ENCODE peak calls at places on chromosomes 7 and 10, in four cellular contexts. S is NCI-H2171, L is amniotic stem cell, B is endothelial cell. W is an unnamed sample.

GRCh38 chr7:112072541-112073245 is 133.5 kb downstream of the DOCK4 start:
- DNase-seq in S (no peak), B (no peak), L (no peak), W (no peak)

GRCh38 chr7:129394982-129395906 is 39.0 kb upstream of the STRIP2 start:
- DNase-seq in S (no peak), B (no peak), L (no peak), W (no peak)

GRCh38 chr7:2394566-2395082 is 8.8 kb upstream of the CHST12 start:
- DNase-seq in S (no peak), L (no peak), B (no peak), W (no peak)

GRCh38 chr7:46969303-46970130 is 612.4 kb downstream of the TNS3 start:
- DNase-seq in S (no peak), B (no peak), L (no peak), W (peak)

GRCh38 chr7:154183946-154184345 is 131.7 kb downstream of the DPP6 start:
- DNase-seq in B (no peak), L (no peak), S (no peak), W (no peak)

GRCh38 chr10:3397231-3397630 is 224.6 kb upstream of the PITRM1 start:
- DNase-seq in L (no peak), S (no peak), B (no peak), W (no peak)

GRCh38 chr7:69256634-69257081 is 341.6 kb upstream of the AUTS2 start:
- DNase-seq in L (no peak), S (peak), B (no peak), W (no peak)

GRCh38 chr10:14478639-14479038 is 147.9 kb upstream of the FRMD4A start:
- DNase-seq in L (peak), B (peak), S (no peak), W (peak)

GRCh38 chr7:158740013-158740656 is 35.5 kb upstream of the NCAPG2 start:
- DNase-seq in S (no peak), B (no peak), L (peak), W (peak)

GRCh38 chr7:1460757-1461639 is 1.7 kb upstream of the MICALL2 start:
- DNase-seq in B (no peak), L (no peak), S (no peak), W (no peak)

GRCh38 chr10:79981673-79982485 is 33.0 kb upstream of the SFTPD start:
- DNase-seq in S (peak), B (peak), L (peak), W (no peak)

GRCh38 chr10:71045188-71045841 is 156.9 kb upstream of the PCBD1 start:
- DNase-seq in B (no peak), S (no peak), L (no peak), W (no peak)

W was measured in retinal pigment epithelial cell.